ENCODE peak calls at places on chromosomes 7 and 10, in six cellular contexts. One of them, this sample, is unnamed.
A peak's percentile ranks its signal among the peaks of the same experiment; 100 is the strongest.

GRCh38 chr10:72847681-72848080 is 45.9 kb upstream of the OIT3 start:
- DNase-seq in endothelial cell: no peak
- DNase-seq in activated CD8-positive, alpha-beta memory T cell treated with anti-CD3 and anti-CD28 coated beads, Interleukin-2, amount 50 U/mL, for 48 hours: no peak
- DNase-seq in posterior vena cava: no peak
- DNase-seq in COLO829: no peak
- DNase-seq in HEK293T: no peak
- DNase-seq in this sample: no peak

GRCh38 chr7:87604264-87604663 is 3.6 kb upstream of the ABCB1 start:
- DNase-seq in endothelial cell: no peak
- DNase-seq in activated CD8-positive, alpha-beta memory T cell treated with anti-CD3 and anti-CD28 coated beads, Interleukin-2, amount 50 U/mL, for 48 hours: no peak
- DNase-seq in posterior vena cava: no peak
- DNase-seq in COLO829: no peak
- DNase-seq in HEK293T: no peak
- DNase-seq in this sample: no peak

GRCh38 chr10:35043796-35044344 is 46.3 kb downstream of the CUL2 start:
- DNase-seq in endothelial cell: no peak
- DNase-seq in activated CD8-positive, alpha-beta memory T cell treated with anti-CD3 and anti-CD28 coated beads, Interleukin-2, amount 50 U/mL, for 48 hours: no peak
- DNase-seq in posterior vena cava: no peak
- DNase-seq in COLO829: no peak
- DNase-seq in HEK293T: no peak
- DNase-seq in this sample: no peak

GRCh38 chr10:71372882-71373495 is 23.7 kb upstream of the CDH23 start:
- DNase-seq in endothelial cell: no peak
- DNase-seq in activated CD8-positive, alpha-beta memory T cell treated with anti-CD3 and anti-CD28 coated beads, Interleukin-2, amount 50 U/mL, for 48 hours: no peak
- DNase-seq in posterior vena cava: peak; percentile 59
- DNase-seq in COLO829: no peak
- DNase-seq in HEK293T: no peak
- DNase-seq in this sample: no peak

GRCh38 chr7:131653418-131654248 is 97.2 kb upstream of the PODXL start:
- DNase-seq in endothelial cell: no peak
- DNase-seq in activated CD8-positive, alpha-beta memory T cell treated with anti-CD3 and anti-CD28 coated beads, Interleukin-2, amount 50 U/mL, for 48 hours: no peak
- DNase-seq in posterior vena cava: peak; percentile 42
- DNase-seq in COLO829: peak; percentile 71
- DNase-seq in HEK293T: no peak
- DNase-seq in this sample: no peak

GRCh38 chr7:157056246-157056645 is 45.8 kb upstream of the MNX1 start:
- DNase-seq in endothelial cell: no peak
- DNase-seq in activated CD8-positive, alpha-beta memory T cell treated with anti-CD3 and anti-CD28 coated beads, Interleukin-2, amount 50 U/mL, for 48 hours: no peak
- DNase-seq in posterior vena cava: peak; percentile 69
- DNase-seq in COLO829: peak; percentile 25
- DNase-seq in HEK293T: no peak
- DNase-seq in this sample: no peak

GRCh38 chr7:136950331-136950730 is 81.9 kb downstream of the CHRM2 start:
- DNase-seq in endothelial cell: no peak
- DNase-seq in activated CD8-positive, alpha-beta memory T cell treated with anti-CD3 and anti-CD28 coated beads, Interleukin-2, amount 50 U/mL, for 48 hours: no peak
- DNase-seq in posterior vena cava: no peak
- DNase-seq in COLO829: no peak
- DNase-seq in HEK293T: no peak
- DNase-seq in this sample: no peak

GRCh38 chr7:101428093-101428866 is 65.6 kb downstream of the COL26A1 start:
- DNase-seq in endothelial cell: no peak
- DNase-seq in activated CD8-positive, alpha-beta memory T cell treated with anti-CD3 and anti-CD28 coated beads, Interleukin-2, amount 50 U/mL, for 48 hours: no peak
- DNase-seq in posterior vena cava: no peak
- DNase-seq in COLO829: no peak
- DNase-seq in HEK293T: no peak
- DNase-seq in this sample: no peak

GRCh38 chr10:70404906-70405824 is 1.2 kb downstream of the EIF4EBP2 start:
- DNase-seq in endothelial cell: peak; percentile 39
- DNase-seq in activated CD8-positive, alpha-beta memory T cell treated with anti-CD3 and anti-CD28 coated beads, Interleukin-2, amount 50 U/mL, for 48 hours: peak; percentile 60
- DNase-seq in posterior vena cava: peak; percentile 90
- DNase-seq in COLO829: peak; percentile 18
- DNase-seq in HEK293T: peak; percentile 50
- DNase-seq in this sample: no peak

GRCh38 chr10:131997366-131998049 is 15.8 kb upstream of the BNIP3 start:
- DNase-seq in endothelial cell: peak; percentile 62
- DNase-seq in activated CD8-positive, alpha-beta memory T cell treated with anti-CD3 and anti-CD28 coated beads, Interleukin-2, amount 50 U/mL, for 48 hours: no peak
- DNase-seq in posterior vena cava: peak; percentile 87
- DNase-seq in COLO829: no peak
- DNase-seq in HEK293T: no peak
- DNase-seq in this sample: no peak

GRCh38 chr10:113753020-113753692 is 1.7 kb downstream of the PLEKHS1 start:
- DNase-seq in endothelial cell: no peak
- DNase-seq in activated CD8-positive, alpha-beta memory T cell treated with anti-CD3 and anti-CD28 coated beads, Interleukin-2, amount 50 U/mL, for 48 hours: no peak
- DNase-seq in posterior vena cava: no peak
- DNase-seq in COLO829: no peak
- DNase-seq in HEK293T: no peak
- DNase-seq in this sample: no peak

GRCh38 chr7:73831656-73832579 is 1.1 kb downstream of the CLDN4 start:
- DNase-seq in endothelial cell: no peak
- DNase-seq in activated CD8-positive, alpha-beta memory T cell treated with anti-CD3 and anti-CD28 coated beads, Interleukin-2, amount 50 U/mL, for 48 hours: no peak
- DNase-seq in posterior vena cava: no peak
- DNase-seq in COLO829: no peak
- DNase-seq in HEK293T: no peak
- DNase-seq in this sample: peak; percentile 83

GRCh38 chr10:105800626-105801025 is 1159.5 kb downstream of the SORCS3 start:
- DNase-seq in endothelial cell: no peak
- DNase-seq in activated CD8-positive, alpha-beta memory T cell treated with anti-CD3 and anti-CD28 coated beads, Interleukin-2, amount 50 U/mL, for 48 hours: no peak
- DNase-seq in posterior vena cava: no peak
- DNase-seq in COLO829: no peak
- DNase-seq in HEK293T: no peak
- DNase-seq in this sample: no peak

GRCh38 chr7:47581821-47582747 is at the start of gene TNS3:
- DNase-seq in endothelial cell: peak; percentile 60
- DNase-seq in activated CD8-positive, alpha-beta memory T cell treated with anti-CD3 and anti-CD28 coated beads, Interleukin-2, amount 50 U/mL, for 48 hours: no peak
- DNase-seq in posterior vena cava: peak; percentile 81
- DNase-seq in COLO829: no peak
- DNase-seq in HEK293T: peak; percentile 69
- DNase-seq in this sample: peak; percentile 60

GRCh38 chr10:77614778-77615625 is 22.6 kb downstream of the KCNMA1 start:
- DNase-seq in endothelial cell: no peak
- DNase-seq in activated CD8-positive, alpha-beta memory T cell treated with anti-CD3 and anti-CD28 coated beads, Interleukin-2, amount 50 U/mL, for 48 hours: no peak
- DNase-seq in posterior vena cava: no peak
- DNase-seq in COLO829: no peak
- DNase-seq in HEK293T: no peak
- DNase-seq in this sample: no peak